ENCODE peak calls at places on chromosomes 16 and 17, in seven cellular contexts. One of them, this sample, is unnamed.

GRCh38 chr16:868386-868755 is 67.8 kb upstream of the GNG13 start:
- DNase-seq in stomach: no peak
- DNase-seq in NCI-H1092 treated with DMSO at 0.1 percent for 48 hours: no peak
- DNase-seq in trophoblast cell: no peak
- DNase-seq in activated CD8-positive, alpha-beta T cell treated with anti-CD3 and anti-CD28 coated beads, Interleukin-2, amount 10 ng/mL, durations not matched to agents 7 days and 5 days: no peak
- DNase-seq in WTC11: no peak
- DNase-seq in epithelial cell of esophagus: no peak
- DNase-seq in this sample: no peak

GRCh38 chr17:17723354-17724261 is 42.4 kb downstream of the RAI1 start:
- DNase-seq in activated CD8-positive, alpha-beta T cell treated with anti-CD3 and anti-CD28 coated beads, Interleukin-2, amount 10 ng/mL, durations not matched to agents 7 days and 5 days: no peak
- DNase-seq in trophoblast cell: peak
- DNase-seq in epithelial cell of esophagus: peak
- DNase-seq in WTC11: peak
- DNase-seq in NCI-H1092 treated with DMSO at 0.1 percent for 48 hours: peak
- DNase-seq in stomach: no peak
- DNase-seq in this sample: no peak

GRCh38 chr17:69654981-69655581 is 240.6 kb downstream of the MAP2K6 start:
- DNase-seq in activated CD8-positive, alpha-beta T cell treated with anti-CD3 and anti-CD28 coated beads, Interleukin-2, amount 10 ng/mL, durations not matched to agents 7 days and 5 days: no peak
- DNase-seq in epithelial cell of esophagus: peak
- DNase-seq in WTC11: no peak
- DNase-seq in trophoblast cell: no peak
- DNase-seq in stomach: no peak
- DNase-seq in NCI-H1092 treated with DMSO at 0.1 percent for 48 hours: no peak
- DNase-seq in this sample: no peak

GRCh38 chr17:37607637-37608368 is 1.4 kb downstream of the SYNRG start:
- DNase-seq in activated CD8-positive, alpha-beta T cell treated with anti-CD3 and anti-CD28 coated beads, Interleukin-2, amount 10 ng/mL, durations not matched to agents 7 days and 5 days: peak
- DNase-seq in stomach: no peak
- DNase-seq in WTC11: no peak
- DNase-seq in trophoblast cell: no peak
- DNase-seq in NCI-H1092 treated with DMSO at 0.1 percent for 48 hours: no peak
- DNase-seq in epithelial cell of esophagus: no peak
- DNase-seq in this sample: no peak

GRCh38 chr16:28161626-28162025 is 50.1 kb downstream of the XPO6 start:
- DNase-seq in stomach: no peak
- DNase-seq in trophoblast cell: no peak
- DNase-seq in NCI-H1092 treated with DMSO at 0.1 percent for 48 hours: no peak
- DNase-seq in epithelial cell of esophagus: no peak
- DNase-seq in activated CD8-positive, alpha-beta T cell treated with anti-CD3 and anti-CD28 coated beads, Interleukin-2, amount 10 ng/mL, durations not matched to agents 7 days and 5 days: no peak
- DNase-seq in WTC11: no peak
- DNase-seq in this sample: no peak

GRCh38 chr17:38421224-38421841 is 6.9 kb upstream of the ARHGAP23 start:
- DNase-seq in WTC11: no peak
- DNase-seq in stomach: no peak
- DNase-seq in epithelial cell of esophagus: no peak
- DNase-seq in NCI-H1092 treated with DMSO at 0.1 percent for 48 hours: peak
- DNase-seq in activated CD8-positive, alpha-beta T cell treated with anti-CD3 and anti-CD28 coated beads, Interleukin-2, amount 10 ng/mL, durations not matched to agents 7 days and 5 days: no peak
- DNase-seq in trophoblast cell: no peak
- DNase-seq in this sample: no peak

GRCh38 chr17:61202564-61202963 is 197.1 kb upstream of the TBX2 start:
- DNase-seq in trophoblast cell: no peak
- DNase-seq in WTC11: no peak
- DNase-seq in epithelial cell of esophagus: no peak
- DNase-seq in NCI-H1092 treated with DMSO at 0.1 percent for 48 hours: no peak
- DNase-seq in stomach: no peak
- DNase-seq in activated CD8-positive, alpha-beta T cell treated with anti-CD3 and anti-CD28 coated beads, Interleukin-2, amount 10 ng/mL, durations not matched to agents 7 days and 5 days: no peak
- DNase-seq in this sample: no peak

GRCh38 chr17:55768946-55769624 is 18.2 kb downstream of the PCTP start:
- DNase-seq in activated CD8-positive, alpha-beta T cell treated with anti-CD3 and anti-CD28 coated beads, Interleukin-2, amount 10 ng/mL, durations not matched to agents 7 days and 5 days: no peak
- DNase-seq in WTC11: no peak
- DNase-seq in trophoblast cell: no peak
- DNase-seq in stomach: no peak
- DNase-seq in epithelial cell of esophagus: no peak
- DNase-seq in NCI-H1092 treated with DMSO at 0.1 percent for 48 hours: no peak
- DNase-seq in this sample: no peak

GRCh38 chr16:149024-149675 is 3.3 kb upstream of the HBZ start:
- DNase-seq in epithelial cell of esophagus: no peak
- DNase-seq in activated CD8-positive, alpha-beta T cell treated with anti-CD3 and anti-CD28 coated beads, Interleukin-2, amount 10 ng/mL, durations not matched to agents 7 days and 5 days: no peak
- DNase-seq in NCI-H1092 treated with DMSO at 0.1 percent for 48 hours: no peak
- DNase-seq in trophoblast cell: peak
- DNase-seq in stomach: no peak
- DNase-seq in WTC11: no peak
- DNase-seq in this sample: no peak

GRCh38 chr17:57512258-57512657 is 232.8 kb downstream of the CCDC182 start:
- DNase-seq in NCI-H1092 treated with DMSO at 0.1 percent for 48 hours: no peak
- DNase-seq in WTC11: no peak
- DNase-seq in stomach: no peak
- DNase-seq in epithelial cell of esophagus: no peak
- DNase-seq in activated CD8-positive, alpha-beta T cell treated with anti-CD3 and anti-CD28 coated beads, Interleukin-2, amount 10 ng/mL, durations not matched to agents 7 days and 5 days: no peak
- DNase-seq in trophoblast cell: no peak
- DNase-seq in this sample: no peak

GRCh38 chr16:75476817-75477216 is 12.3 kb upstream of the TMEM170A start:
- DNase-seq in activated CD8-positive, alpha-beta T cell treated with anti-CD3 and anti-CD28 coated beads, Interleukin-2, amount 10 ng/mL, durations not matched to agents 7 days and 5 days: no peak
- DNase-seq in epithelial cell of esophagus: no peak
- DNase-seq in trophoblast cell: no peak
- DNase-seq in stomach: no peak
- DNase-seq in NCI-H1092 treated with DMSO at 0.1 percent for 48 hours: no peak
- DNase-seq in WTC11: no peak
- DNase-seq in this sample: no peak

GRCh38 chr16:30748634-30749445 is 615 bp downstream of the PHKG2 start:
- DNase-seq in epithelial cell of esophagus: peak
- DNase-seq in WTC11: peak
- DNase-seq in trophoblast cell: peak
- DNase-seq in activated CD8-positive, alpha-beta T cell treated with anti-CD3 and anti-CD28 coated beads, Interleukin-2, amount 10 ng/mL, durations not matched to agents 7 days and 5 days: peak
- DNase-seq in NCI-H1092 treated with DMSO at 0.1 percent for 48 hours: no peak
- DNase-seq in stomach: no peak
- DNase-seq in this sample: no peak

GRCh38 chr17:82647593-82648164 is 565 bp downstream of the WDR45B start:
- DNase-seq in activated CD8-positive, alpha-beta T cell treated with anti-CD3 and anti-CD28 coated beads, Interleukin-2, amount 10 ng/mL, durations not matched to agents 7 days and 5 days: peak
- DNase-seq in WTC11: peak
- DNase-seq in stomach: peak
- DNase-seq in epithelial cell of esophagus: peak
- DNase-seq in trophoblast cell: peak
- DNase-seq in NCI-H1092 treated with DMSO at 0.1 percent for 48 hours: no peak
- DNase-seq in this sample: peak

GRCh38 chr17:78990349-78991016 is 10.8 kb upstream of the LGALS3BP start:
- DNase-seq in trophoblast cell: no peak
- DNase-seq in WTC11: no peak
- DNase-seq in activated CD8-positive, alpha-beta T cell treated with anti-CD3 and anti-CD28 coated beads, Interleukin-2, amount 10 ng/mL, durations not matched to agents 7 days and 5 days: no peak
- DNase-seq in stomach: no peak
- DNase-seq in NCI-H1092 treated with DMSO at 0.1 percent for 48 hours: no peak
- DNase-seq in epithelial cell of esophagus: no peak
- DNase-seq in this sample: no peak

GRCh38 chr17:36608794-36609497 is 7.6 kb downstream of the MRM1 start:
- DNase-seq in stomach: no peak
- DNase-seq in epithelial cell of esophagus: peak
- DNase-seq in activated CD8-positive, alpha-beta T cell treated with anti-CD3 and anti-CD28 coated beads, Interleukin-2, amount 10 ng/mL, durations not matched to agents 7 days and 5 days: no peak
- DNase-seq in trophoblast cell: no peak
- DNase-seq in WTC11: peak
- DNase-seq in NCI-H1092 treated with DMSO at 0.1 percent for 48 hours: peak
- DNase-seq in this sample: no peak

GRCh38 chr17:77926967-77927366 is 31.5 kb upstream of the TNRC6C start:
- DNase-seq in activated CD8-positive, alpha-beta T cell treated with anti-CD3 and anti-CD28 coated beads, Interleukin-2, amount 10 ng/mL, durations not matched to agents 7 days and 5 days: no peak
- DNase-seq in stomach: no peak
- DNase-seq in WTC11: no peak
- DNase-seq in NCI-H1092 treated with DMSO at 0.1 percent for 48 hours: no peak
- DNase-seq in trophoblast cell: no peak
- DNase-seq in epithelial cell of esophagus: no peak
- DNase-seq in this sample: no peak

GRCh38 chr16:72561-73537 is at the start of gene RHBDF1:
- DNase-seq in NCI-H1092 treated with DMSO at 0.1 percent for 48 hours: no peak
- DNase-seq in activated CD8-positive, alpha-beta T cell treated with anti-CD3 and anti-CD28 coated beads, Interleukin-2, amount 10 ng/mL, durations not matched to agents 7 days and 5 days: no peak
- DNase-seq in WTC11: peak
- DNase-seq in trophoblast cell: peak
- DNase-seq in stomach: peak
- DNase-seq in epithelial cell of esophagus: peak
- DNase-seq in this sample: no peak

GRCh38 chr17:49214665-49215360 is 4.3 kb downstream of the ABI3 start:
- DNase-seq in epithelial cell of esophagus: no peak
- DNase-seq in activated CD8-positive, alpha-beta T cell treated with anti-CD3 and anti-CD28 coated beads, Interleukin-2, amount 10 ng/mL, durations not matched to agents 7 days and 5 days: no peak
- DNase-seq in WTC11: no peak
- DNase-seq in trophoblast cell: no peak
- DNase-seq in stomach: peak
- DNase-seq in NCI-H1092 treated with DMSO at 0.1 percent for 48 hours: no peak
- DNase-seq in this sample: no peak

GRCh38 chr16:84943620-84944019 is 67.7 kb downstream of the ZDHHC7 start:
- DNase-seq in epithelial cell of esophagus: no peak
- DNase-seq in trophoblast cell: no peak
- DNase-seq in stomach: no peak
- DNase-seq in activated CD8-positive, alpha-beta T cell treated with anti-CD3 and anti-CD28 coated beads, Interleukin-2, amount 10 ng/mL, durations not matched to agents 7 days and 5 days: no peak
- DNase-seq in WTC11: no peak
- DNase-seq in NCI-H1092 treated with DMSO at 0.1 percent for 48 hours: no peak
- DNase-seq in this sample: no peak

GRCh38 chr17:83203472-83204221 is 124.2 kb downstream of the METRNL start:
- DNase-seq in stomach: peak
- DNase-seq in trophoblast cell: no peak
- DNase-seq in activated CD8-positive, alpha-beta T cell treated with anti-CD3 and anti-CD28 coated beads, Interleukin-2, amount 10 ng/mL, durations not matched to agents 7 days and 5 days: no peak
- DNase-seq in epithelial cell of esophagus: no peak
- DNase-seq in NCI-H1092 treated with DMSO at 0.1 percent for 48 hours: no peak
- DNase-seq in WTC11: peak
- DNase-seq in this sample: no peak

GRCh38 chr17:57735707-57736106 is 9.4 kb downstream of the CCDC182 start:
- DNase-seq in epithelial cell of esophagus: peak
- DNase-seq in WTC11: peak
- DNase-seq in stomach: no peak
- DNase-seq in NCI-H1092 treated with DMSO at 0.1 percent for 48 hours: no peak
- DNase-seq in activated CD8-positive, alpha-beta T cell treated with anti-CD3 and anti-CD28 coated beads, Interleukin-2, amount 10 ng/mL, durations not matched to agents 7 days and 5 days: peak
- DNase-seq in trophoblast cell: no peak
- DNase-seq in this sample: no peak

GRCh38 chr17:61406871-61407210 is 7.2 kb downstream of the TBX2 start:
- DNase-seq in trophoblast cell: no peak
- DNase-seq in NCI-H1092 treated with DMSO at 0.1 percent for 48 hours: no peak
- DNase-seq in stomach: no peak
- DNase-seq in epithelial cell of esophagus: no peak
- DNase-seq in WTC11: peak
- DNase-seq in activated CD8-positive, alpha-beta T cell treated with anti-CD3 and anti-CD28 coated beads, Interleukin-2, amount 10 ng/mL, durations not matched to agents 7 days and 5 days: no peak
- DNase-seq in this sample: no peak

This sample was measured in lung.